ENCODE peak calls at places on chromosome 3, in six cellular contexts. N is cardiac fibroblast, R is esophagus muscularis mucosa, G is choroid plexus epithelial cell, L is psoas muscle, W is transverse colon. T is an unnamed sample.

GRCh38 chr3:8768364-8769087 is 887 bp downstream of the OXTR start:
- DNase-seq in N (peak; percentile 23), R (peak; percentile 81), G (peak; percentile 25), L (no peak), W (no peak), T (peak; percentile 9)

GRCh38 chr3:31077826-31078225 is 183.4 kb upstream of the GADL1 start:
- DNase-seq in N (peak; percentile 69), R (no peak), G (no peak), L (no peak), W (no peak), T (peak; percentile 48)

GRCh38 chr3:81967362-81967761 is 205.9 kb upstream of the GBE1 start:
- DNase-seq in N (no peak), R (no peak), G (no peak), L (no peak), W (no peak), T (no peak)

GRCh38 chr3:13338231-13338630 is 81.9 kb downstream of the NUP210 start:
- DNase-seq in N (peak; percentile 3), R (no peak), G (no peak), L (no peak), W (no peak), T (peak; percentile 7)

GRCh38 chr3:117706731-117707130 is 997.2 kb downstream of the TUSC7 start:
- DNase-seq in N (no peak), R (no peak), G (no peak), L (no peak), W (no peak), T (no peak)

GRCh38 chr3:148604270-148605085 is 93.2 kb upstream of the AGTR1 start:
- DNase-seq in N (peak; percentile 82), R (no peak), G (peak; percentile 41), L (peak; percentile 25), W (no peak), T (peak; percentile 21)

GRCh38 chr3:159273608-159274007 is 471.8 kb downstream of the MFSD1 start:
- DNase-seq in N (peak; percentile 70), R (no peak), G (peak; percentile 69), L (no peak), W (no peak), T (peak; percentile 76)

GRCh38 chr3:61248496-61248895 is 2.8 kb downstream of the FHIT start:
- DNase-seq in N (no peak), R (no peak), G (no peak), L (no peak), W (no peak), T (no peak)

GRCh38 chr3:168914662-168915061 is 748.9 kb downstream of the MECOM start:
- DNase-seq in N (peak; percentile 32), R (no peak), G (peak; percentile 2), L (no peak), W (no peak), T (peak; percentile 35)

GRCh38 chr3:175005193-175005592 is 146.1 kb downstream of the NAALADL2 start:
- DNase-seq in N (no peak), R (no peak), G (no peak), L (no peak), W (no peak), T (no peak)

GRCh38 chr3:44106761-44107160 is 134.9 kb upstream of the TOPAZ1 start:
- DNase-seq in N (no peak), R (peak; percentile 85), G (peak; percentile 19), L (no peak), W (no peak), T (peak; percentile 9)

GRCh38 chr3:133038731-133039398 is 674 bp downstream of the TMEM108 start:
- DNase-seq in N (no peak), R (no peak), G (peak; percentile 7), L (peak; percentile 21), W (no peak), T (peak; percentile 2)

GRCh38 chr3:46455231-46456115 is 9.2 kb downstream of the LTF start:
- DNase-seq in N (no peak), R (no peak), G (no peak), L (no peak), W (no peak), T (no peak)

GRCh38 chr3:165854696-165855095 is 17.5 kb upstream of the BCHE start:
- DNase-seq in N (peak; percentile 36), R (no peak), G (peak; percentile 23), L (no peak), W (no peak), T (peak; percentile 67)

GRCh38 chr3:120622870-120623718 is 27.0 kb downstream of the NDUFB4 start:
- DNase-seq in N (peak; percentile 64), R (no peak), G (peak; percentile 8), L (no peak), W (peak; percentile 11), T (peak; percentile 83)

GRCh38 chr3:44125882-44126281 is 115.8 kb upstream of the TOPAZ1 start:
- DNase-seq in N (peak; percentile 50), R (no peak), G (peak; percentile 23), L (no peak), W (no peak), T (peak; percentile 18)

GRCh38 chr3:42532229-42532628 is 29.8 kb downstream of the VIPR1 start:
- DNase-seq in N (no peak), R (no peak), G (no peak), L (no peak), W (no peak), T (no peak)

GRCh38 chr3:195876297-195877031 is 31.9 kb downstream of the TNK2 start:
- DNase-seq in N (no peak), R (no peak), G (no peak), L (peak; percentile 81), W (peak; percentile 92), T (peak; percentile 33)

GRCh38 chr3:79306939-79307590 is 460.7 kb downstream of the ROBO1 start:
- DNase-seq in N (no peak), R (no peak), G (no peak), L (no peak), W (no peak), T (no peak)

GRCh38 chr3:88452228-88452627 is 302.5 kb downstream of the C3orf38 start:
- DNase-seq in N (no peak), R (no peak), G (no peak), L (no peak), W (no peak), T (no peak)

GRCh38 chr3:148958681-148959080 is 32.7 kb upstream of the GYG1 start:
- DNase-seq in N (no peak), R (no peak), G (no peak), L (no peak), W (no peak), T (no peak)

GRCh38 chr3:17090271-17090992 is 205.7 kb downstream of the PLCL2 start:
- DNase-seq in N (no peak), R (no peak), G (no peak), L (no peak), W (no peak), T (no peak)

GRCh38 chr3:110178965-110179364 is 841.6 kb upstream of the DPPA4 start:
- DNase-seq in N (peak; percentile 25), R (no peak), G (peak; percentile 26), L (no peak), W (no peak), T (peak; percentile 8)

GRCh38 chr3:168295027-168295426 is 199.3 kb upstream of the GOLIM4 start:
- DNase-seq in N (no peak), R (no peak), G (no peak), L (no peak), W (no peak), T (no peak)

GRCh38 chr3:4218426-4219226 is 84.5 kb upstream of the SETMAR start:
- DNase-seq in N (no peak), R (no peak), G (no peak), L (no peak), W (no peak), T (peak; percentile 2)

GRCh38 chr3:197083486-197083885 is 53.9 kb upstream of the MELTF start:
- DNase-seq in N (peak; percentile 92), R (no peak), G (peak; percentile 81), L (peak; percentile 25), W (no peak), T (peak; percentile 90)

GRCh38 chr3:97713634-97714033 is 50.9 kb upstream of the ARL6 start:
- DNase-seq in N (no peak), R (no peak), G (no peak), L (no peak), W (no peak), T (no peak)

GRCh38 chr3:161390200-161390599 is 18.9 kb upstream of the SPTSSB start:
- DNase-seq in N (no peak), R (no peak), G (no peak), L (no peak), W (no peak), T (no peak)

GRCh38 chr3:161389445-161390036 is 18.2 kb upstream of the SPTSSB start:
- DNase-seq in N (no peak), R (no peak), G (no peak), L (no peak), W (no peak), T (no peak)

GRCh38 chr3:161388860-161389259 is 17.5 kb upstream of the SPTSSB start:
- DNase-seq in N (peak; percentile 29), R (no peak), G (no peak), L (no peak), W (no peak), T (peak; percentile 25)

GRCh38 chr3:161386991-161387390 is 15.7 kb upstream of the SPTSSB start:
- DNase-seq in N (no peak), R (no peak), G (no peak), L (no peak), W (no peak), T (no peak)
- TF ChIP-seq CTCF in N (no peak), R (no peak), G (no peak), L (no peak), W (no peak), T (no peak)

GRCh38 chr3:190322604-190323240 is 476 bp upstream of the CLDN1 start:
- DNase-seq in N (peak; percentile 52), R (no peak), G (peak; percentile 42), L (no peak), W (no peak), T (no peak)
- H3K4me3 ChIP-seq in N (peak overlapping the region; percentile 60), R (peak overlapping the region; percentile 59), G (peak overlapping the region; percentile 74), L (peak overlapping the region; percentile 73), W (no peak overlapping the region), T (peak overlapping the region; percentile 90)

GRCh38 chr3:145005427-145005826 is 1033.8 kb downstream of the DIPK2A start:
- DNase-seq in N (no peak), R (no peak), G (no peak), L (no peak), W (no peak), T (no peak)
- TF ChIP-seq CTCF in N (no peak), R (no peak), G (no peak), L (no peak), W (no peak), T (no peak)

DNA sequence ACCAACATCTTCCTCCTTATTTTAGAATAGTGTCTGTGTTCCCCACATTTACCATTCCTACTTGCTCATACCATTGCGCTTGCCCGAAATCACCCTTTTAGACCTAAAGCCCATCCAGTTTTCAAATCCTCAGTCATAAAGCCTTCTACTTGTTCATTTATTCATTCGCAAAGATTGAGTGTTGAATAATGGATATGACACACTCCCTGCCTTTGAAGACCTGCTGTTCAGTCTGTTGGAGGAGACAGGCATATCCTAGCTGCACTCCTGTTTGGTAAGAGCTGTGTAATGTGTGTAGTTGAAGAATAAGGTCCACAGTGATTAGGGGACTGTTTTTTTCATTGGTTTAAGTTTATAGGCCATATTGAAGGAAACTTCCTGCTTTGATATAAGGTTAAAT is 1.7 kb downstream of the CNOT10 start:
- DNase-seq in N (no peak), R (no peak), G (no peak), L (no peak), W (no peak), T (peak; percentile 31)
- H3K4me3 ChIP-seq in N (no peak overlapping the region), R (no peak overlapping the region), G (no peak overlapping the region), L (no peak overlapping the region), W (no peak overlapping the region), T (peak overlapping the region; percentile 78)

T was measured in epithelial cell of esophagus.